ENCODE peak calls at places on chromosome 7, in nine cellular contexts. Z is GM12865; F is IMR-90; V is PC-9; R is tibial nerve; A is GM23338; U is Karpas-422; E is AG04450; J is CD8-positive, alpha-beta T cell. C is an unnamed sample.

GRCh38 chr7:54060643-54061042 is 481.5 kb upstream of the VSTM2A start:
- DNase-seq in U (no peak), J (no peak), R (no peak), F (no peak), E (no peak), V (no peak), Z (no peak), A (no peak), C (no peak)

GRCh38 chr7:137832382-137832781 is 14.4 kb downstream of the DGKI start:
- DNase-seq in U (no peak), E (no peak), Z (no peak), J (no peak), R (no peak), A (no peak), V (no peak), F (no peak), C (no peak)

GRCh38 chr7:88795553-88795952 is at the start of gene TEX47:
- DNase-seq in J (no peak), U (no peak), Z (no peak), V (no peak), R (no peak), A (no peak), E (no peak), F (no peak), C (no peak)

GRCh38 chr7:1632506-1632905 is 37.6 kb upstream of the ELFN1 start:
- DNase-seq in U (no peak), E (no peak), V (no peak), Z (no peak), J (no peak), A (no peak), R (no peak), F (no peak), C (no peak)

GRCh38 chr7:2114052-2114451 is 118.7 kb downstream of the MAD1L1 start:
- DNase-seq in Z (no peak), J (no peak), V (no peak), F (peak; percentile 88), A (no peak), R (no peak), E (peak; percentile 23), U (no peak), C (no peak)

GRCh38 chr7:17474724-17475344 is 176.4 kb downstream of the AHR start:
- DNase-seq in U (peak; percentile 61), V (no peak), Z (no peak), A (peak; percentile 74), F (no peak), E (no peak), R (no peak), J (no peak), C (no peak)

GRCh38 chr7:151340794-151341356 is 737 bp upstream of the NUB1 start:
- DNase-seq in R (no peak), U (no peak), Z (no peak), V (no peak), E (no peak), J (no peak), A (no peak), F (no peak), C (no peak)

GRCh38 chr7:98836811-98837631 is 32.8 kb downstream of the TMEM130 start:
- DNase-seq in F (peak; percentile 28), E (no peak), A (peak; percentile 91), V (no peak), U (peak; percentile 82), J (no peak), Z (peak; percentile 56), R (no peak), C (no peak)

GRCh38 chr7:122457325-122457724 is 152.8 kb upstream of the FEZF1 start:
- DNase-seq in Z (no peak), A (no peak), J (no peak), V (no peak), E (no peak), R (no peak), F (no peak), U (no peak), C (no peak)

GRCh38 chr7:133339772-133340171 is 86.9 kb downstream of the EXOC4 start:
- DNase-seq in F (no peak), Z (peak; percentile 2), U (peak; percentile 63), J (no peak), R (no peak), E (no peak), V (no peak), A (no peak), C (no peak)

GRCh38 chr7:146875222-146875785 is 758.7 kb downstream of the CNTNAP2 start:
- DNase-seq in U (no peak), F (no peak), E (no peak), R (no peak), A (peak; percentile 29), Z (no peak), V (no peak), J (no peak), C (no peak)
- H3K4me3 ChIP-seq in U (no peak overlapping the region), F (no peak overlapping the region), E (no peak overlapping the region), R (no peak overlapping the region), A (no peak overlapping the region), Z (no peak overlapping the region), V (no peak overlapping the region), J (no peak overlapping the region), C (no peak overlapping the region)

GRCh38 chr7:80018941-80019808 is 115.5 kb upstream of the GNAI1 start:
- DNase-seq in A (peak; percentile 81), V (no peak), E (peak; percentile 26), F (peak; percentile 64), U (peak; percentile 68), R (no peak), Z (peak; percentile 56), J (peak; percentile 25), C (no peak)
- H3K4me3 ChIP-seq in A (no peak overlapping the region), V (peak overlapping the region; percentile 11), E (no peak overlapping the region), F (no peak overlapping the region), U (no peak overlapping the region), R (no peak overlapping the region), Z (no peak overlapping the region), J (no peak overlapping the region), C (no peak overlapping the region)

DNA sequence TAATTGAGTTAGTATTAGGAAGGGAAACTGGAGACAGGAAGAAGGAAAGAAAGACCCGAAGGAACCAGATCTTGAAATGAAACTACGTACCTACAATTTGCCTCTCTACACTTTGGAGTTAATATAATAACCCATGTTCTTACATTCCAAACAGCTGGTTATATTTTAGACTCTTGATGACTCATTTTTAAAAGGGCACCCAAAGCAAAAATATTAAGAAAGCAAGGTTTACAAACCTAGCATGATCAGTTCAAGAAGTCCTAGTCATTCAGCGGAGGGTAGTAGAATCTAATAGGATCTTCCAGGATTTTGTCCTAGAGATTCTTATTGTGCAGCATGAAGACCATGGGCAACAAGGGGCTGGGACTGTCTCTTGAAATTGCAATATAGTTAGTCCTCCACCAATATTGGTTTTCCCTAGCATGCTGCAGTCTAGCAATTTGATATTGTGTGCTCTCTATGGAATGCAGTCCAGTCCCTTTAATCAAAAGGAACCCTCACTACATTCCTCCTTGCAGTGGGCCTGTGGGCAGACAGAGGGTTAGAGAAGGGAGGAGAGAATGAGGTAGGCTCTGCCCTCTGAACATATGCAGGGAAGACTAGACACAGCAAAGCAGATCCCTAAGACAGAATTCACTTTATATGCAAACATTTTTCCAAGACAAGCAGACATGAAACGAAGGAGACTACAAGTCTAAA is 230.3 kb downstream of the INHBA start:
- DNase-seq in U (no peak), A (no peak), F (peak; percentile 51), R (no peak), E (no peak), Z (no peak), J (no peak), V (no peak), C (no peak)
- H3K4me3 ChIP-seq in U (no peak overlapping the region), A (no peak overlapping the region), F (no peak overlapping the region), R (no peak overlapping the region), E (no peak overlapping the region), Z (no peak overlapping the region), J (no peak overlapping the region), V (no peak overlapping the region), C (no peak overlapping the region)

DNA sequence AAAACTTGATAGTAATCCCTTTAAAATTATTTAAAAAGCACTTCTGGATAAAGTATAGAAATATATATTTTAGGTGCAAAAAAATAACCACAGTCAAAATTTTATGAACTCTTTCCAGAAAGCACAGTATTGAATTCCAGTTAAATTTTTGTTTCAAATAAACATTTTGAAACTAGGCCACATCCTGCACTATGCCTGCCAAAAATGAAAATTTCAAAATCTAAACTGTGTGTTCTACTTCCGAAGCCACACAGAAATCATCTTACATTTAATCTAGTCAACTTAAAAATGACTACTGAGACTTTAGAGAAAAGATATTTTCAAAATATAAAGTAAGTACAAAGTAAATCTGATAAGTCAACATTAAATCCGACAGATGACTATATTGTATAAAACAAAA is 50.0 kb downstream of the MAGI2 start:
- DNase-seq in Z (no peak), R (no peak), A (no peak), V (no peak), J (no peak), F (peak; percentile 51), U (no peak), E (no peak), C (no peak)
- H3K4me3 ChIP-seq in Z (no peak overlapping the region), R (no peak overlapping the region), A (no peak overlapping the region), V (no peak overlapping the region), J (no peak overlapping the region), F (no peak overlapping the region), U (no peak overlapping the region), E (no peak overlapping the region), C (no peak overlapping the region)

DNA sequence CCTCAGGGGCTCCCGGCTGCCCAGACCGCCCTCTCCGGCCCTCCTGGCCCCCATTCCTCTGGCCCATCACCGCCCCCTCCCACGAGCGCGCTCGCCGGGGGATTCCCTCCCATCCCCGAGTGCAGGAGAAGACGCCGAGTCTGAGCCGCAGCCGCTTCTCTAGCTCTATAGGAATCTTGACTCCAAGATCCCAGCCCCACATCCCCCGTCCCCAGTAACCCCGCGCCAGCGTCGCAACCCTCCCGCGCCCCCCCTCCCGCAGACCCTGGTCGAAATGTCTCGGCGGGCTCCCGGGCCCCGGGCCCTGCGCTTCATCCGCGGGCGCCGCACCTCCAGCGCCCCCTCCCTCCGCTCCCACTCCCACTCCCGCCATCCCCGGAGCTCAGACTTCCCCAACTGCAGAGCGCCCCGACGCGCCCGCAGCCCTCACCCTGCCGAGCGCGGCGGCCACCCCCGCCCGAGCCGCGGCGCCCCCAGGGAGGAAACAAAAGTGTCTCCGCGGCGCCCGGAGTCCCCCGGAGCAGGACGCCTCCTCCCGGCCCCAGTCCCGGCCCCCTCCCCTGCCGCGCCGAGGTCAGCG is 517 bp downstream of the ELMO1 start:
- DNase-seq in R (no peak), Z (no peak), E (no peak), V (no peak), J (no peak), F (no peak), U (peak; percentile 65), A (peak; percentile 80), C (no peak)
- H3K4me3 ChIP-seq in R (peak overlapping the region; percentile 80), Z (peak overlapping the region; percentile 63), E (no peak overlapping the region), V (no peak overlapping the region), J (peak overlapping the region; percentile 91), F (no peak overlapping the region), U (peak overlapping the region; percentile 72), A (peak overlapping the region; percentile 89), C (peak overlapping the region; percentile 54)

GRCh38 chr7:127654404-127655392 is 2.7 kb downstream of the SND1 start:
- DNase-seq in Z (peak; percentile 24), U (peak; percentile 65), J (no peak), E (no peak), F (no peak), R (no peak), V (no peak), A (no peak), C (no peak)
- H3K4me3 ChIP-seq in Z (peak overlapping the region; percentile 85), U (peak overlapping the region; percentile 75), J (no peak overlapping the region), E (peak overlapping the region; percentile 96), F (no peak overlapping the region), R (no peak overlapping the region), V (peak overlapping the region; percentile 86), A (peak overlapping the region; percentile 88), C (peak overlapping the region; percentile 83)